ENCODE peak calls at places on chromosomes 16 and 17, in six cellular contexts. One of them, this sample, is unnamed.
A peak's percentile ranks its signal among the peaks of the same experiment; 100 is the strongest.

GRCh38 chr16:11254913-11255736 is 879 bp downstream of the SOCS1 start:
- DNase-seq in T-helper 2 cell: peak; percentile 60
- DNase-seq in activated naive CD4-positive, alpha-beta T cell: peak; percentile 35
- DNase-seq in ACHN: peak; percentile 74
- DNase-seq in neural progenitor cell: peak; percentile 68
- DNase-seq in activated CD8-positive, alpha-beta memory T cell treated with anti-CD3 and anti-CD28 coated beads for 1 hour: no peak
- DNase-seq in this sample: peak; percentile 60

GRCh38 chr17:67594115-67594878 is 123.4 kb upstream of the NOL11 start:
- DNase-seq in T-helper 2 cell: no peak
- DNase-seq in activated naive CD4-positive, alpha-beta T cell: no peak
- DNase-seq in ACHN: peak; percentile 8
- DNase-seq in neural progenitor cell: no peak
- DNase-seq in activated CD8-positive, alpha-beta memory T cell treated with anti-CD3 and anti-CD28 coated beads for 1 hour: no peak
- DNase-seq in this sample: no peak

GRCh38 chr16:668519-669171 is 713 bp downstream of the RHOT2 start:
- DNase-seq in T-helper 2 cell: no peak
- DNase-seq in activated naive CD4-positive, alpha-beta T cell: no peak
- DNase-seq in ACHN: peak; percentile 29
- DNase-seq in neural progenitor cell: peak; percentile 53
- DNase-seq in activated CD8-positive, alpha-beta memory T cell treated with anti-CD3 and anti-CD28 coated beads for 1 hour: no peak
- DNase-seq in this sample: peak; percentile 59

GRCh38 chr17:50064253-50064991 is 8.5 kb downstream of the ITGA3 start:
- DNase-seq in T-helper 2 cell: no peak
- DNase-seq in activated naive CD4-positive, alpha-beta T cell: no peak
- DNase-seq in ACHN: peak; percentile 96
- DNase-seq in neural progenitor cell: no peak
- DNase-seq in activated CD8-positive, alpha-beta memory T cell treated with anti-CD3 and anti-CD28 coated beads for 1 hour: no peak
- DNase-seq in this sample: no peak

GRCh38 chr17:50422738-50423137 is 3.3 kb upstream of the ACSF2 start:
- DNase-seq in T-helper 2 cell: no peak
- DNase-seq in activated naive CD4-positive, alpha-beta T cell: no peak
- DNase-seq in ACHN: no peak
- DNase-seq in neural progenitor cell: no peak
- DNase-seq in activated CD8-positive, alpha-beta memory T cell treated with anti-CD3 and anti-CD28 coated beads for 1 hour: no peak
- DNase-seq in this sample: no peak

GRCh38 chr17:68600123-68600880 is 865 bp downstream of the FAM20A start:
- DNase-seq in T-helper 2 cell: no peak
- DNase-seq in activated naive CD4-positive, alpha-beta T cell: no peak
- DNase-seq in ACHN: no peak
- DNase-seq in neural progenitor cell: peak; percentile 75
- DNase-seq in activated CD8-positive, alpha-beta memory T cell treated with anti-CD3 and anti-CD28 coated beads for 1 hour: no peak
- DNase-seq in this sample: no peak

GRCh38 chr16:79261461-79261860 is 339.1 kb downstream of the MAF start:
- DNase-seq in T-helper 2 cell: peak; percentile 11
- DNase-seq in activated naive CD4-positive, alpha-beta T cell: no peak
- DNase-seq in ACHN: peak; percentile 71
- DNase-seq in neural progenitor cell: peak; percentile 79
- DNase-seq in activated CD8-positive, alpha-beta memory T cell treated with anti-CD3 and anti-CD28 coated beads for 1 hour: no peak
- DNase-seq in this sample: peak; percentile 47

GRCh38 chr16:70711211-70711978 is 25.5 kb upstream of the MTSS2 start:
- DNase-seq in T-helper 2 cell: no peak
- DNase-seq in activated naive CD4-positive, alpha-beta T cell: no peak
- DNase-seq in ACHN: no peak
- DNase-seq in neural progenitor cell: no peak
- DNase-seq in activated CD8-positive, alpha-beta memory T cell treated with anti-CD3 and anti-CD28 coated beads for 1 hour: no peak
- DNase-seq in this sample: no peak

GRCh38 chr16:89827383-89828198 is 684 bp upstream of the SPIRE2 start:
- DNase-seq in T-helper 2 cell: no peak
- DNase-seq in activated naive CD4-positive, alpha-beta T cell: no peak
- DNase-seq in ACHN: peak; percentile 82
- DNase-seq in neural progenitor cell: peak; percentile 74
- DNase-seq in activated CD8-positive, alpha-beta memory T cell treated with anti-CD3 and anti-CD28 coated beads for 1 hour: no peak
- DNase-seq in this sample: peak; percentile 45

GRCh38 chr16:89045881-89046280 is 47.8 kb upstream of the ACSF3 start:
- DNase-seq in T-helper 2 cell: no peak
- DNase-seq in activated naive CD4-positive, alpha-beta T cell: no peak
- DNase-seq in ACHN: no peak
- DNase-seq in neural progenitor cell: no peak
- DNase-seq in activated CD8-positive, alpha-beta memory T cell treated with anti-CD3 and anti-CD28 coated beads for 1 hour: no peak
- DNase-seq in this sample: no peak

GRCh38 chr17:63430223-63430622 is 15.9 kb downstream of the CYB561 start:
- DNase-seq in T-helper 2 cell: no peak
- DNase-seq in activated naive CD4-positive, alpha-beta T cell: no peak
- DNase-seq in ACHN: no peak
- DNase-seq in neural progenitor cell: no peak
- DNase-seq in activated CD8-positive, alpha-beta memory T cell treated with anti-CD3 and anti-CD28 coated beads for 1 hour: no peak
- DNase-seq in this sample: no peak

GRCh38 chr17:82298538-82299421 is 18.6 kb downstream of the CD7 start:
- DNase-seq in T-helper 2 cell: no peak
- DNase-seq in activated naive CD4-positive, alpha-beta T cell: no peak
- DNase-seq in ACHN: no peak
- DNase-seq in neural progenitor cell: no peak
- DNase-seq in activated CD8-positive, alpha-beta memory T cell treated with anti-CD3 and anti-CD28 coated beads for 1 hour: no peak
- DNase-seq in this sample: no peak

GRCh38 chr17:28901866-28902818 is 737 bp downstream of the DHRS13 start:
- DNase-seq in T-helper 2 cell: no peak
- DNase-seq in activated naive CD4-positive, alpha-beta T cell: no peak
- DNase-seq in ACHN: peak; percentile 61
- DNase-seq in neural progenitor cell: no peak
- DNase-seq in activated CD8-positive, alpha-beta memory T cell treated with anti-CD3 and anti-CD28 coated beads for 1 hour: no peak
- DNase-seq in this sample: peak; percentile 80

GRCh38 chr17:18156171-18156975 is 27.3 kb upstream of the ALKBH5 start:
- DNase-seq in T-helper 2 cell: no peak
- DNase-seq in activated naive CD4-positive, alpha-beta T cell: no peak
- DNase-seq in ACHN: peak; percentile 59
- DNase-seq in neural progenitor cell: no peak
- DNase-seq in activated CD8-positive, alpha-beta memory T cell treated with anti-CD3 and anti-CD28 coated beads for 1 hour: no peak
- DNase-seq in this sample: no peak

GRCh38 chr17:40304464-40304863 is 4.5 kb upstream of the RARA start:
- DNase-seq in T-helper 2 cell: no peak
- DNase-seq in activated naive CD4-positive, alpha-beta T cell: no peak
- DNase-seq in ACHN: no peak
- DNase-seq in neural progenitor cell: no peak
- DNase-seq in activated CD8-positive, alpha-beta memory T cell treated with anti-CD3 and anti-CD28 coated beads for 1 hour: no peak
- DNase-seq in this sample: no peak

GRCh38 chr16:84360170-84360569 is 8.2 kb upstream of the ATP2C2 start:
- DNase-seq in T-helper 2 cell: no peak
- DNase-seq in activated naive CD4-positive, alpha-beta T cell: no peak
- DNase-seq in ACHN: peak; percentile 19
- DNase-seq in neural progenitor cell: no peak
- DNase-seq in activated CD8-positive, alpha-beta memory T cell treated with anti-CD3 and anti-CD28 coated beads for 1 hour: peak; percentile 5
- DNase-seq in this sample: no peak

GRCh38 chr17:16171613-16172012 is 43.7 kb downstream of the NCOR1 start:
- DNase-seq in T-helper 2 cell: no peak
- DNase-seq in activated naive CD4-positive, alpha-beta T cell: no peak
- DNase-seq in ACHN: no peak
- DNase-seq in neural progenitor cell: no peak
- DNase-seq in activated CD8-positive, alpha-beta memory T cell treated with anti-CD3 and anti-CD28 coated beads for 1 hour: no peak
- DNase-seq in this sample: no peak

GRCh38 chr16:50301626-50302471 is 35.5 kb downstream of the ADCY7 start:
- DNase-seq in T-helper 2 cell: no peak
- DNase-seq in activated naive CD4-positive, alpha-beta T cell: no peak
- DNase-seq in ACHN: peak; percentile 73
- DNase-seq in neural progenitor cell: no peak
- DNase-seq in activated CD8-positive, alpha-beta memory T cell treated with anti-CD3 and anti-CD28 coated beads for 1 hour: no peak
- DNase-seq in this sample: no peak

GRCh38 chr17:82566129-82566995 is 46.8 kb downstream of the FOXK2 start:
- DNase-seq in T-helper 2 cell: no peak
- DNase-seq in activated naive CD4-positive, alpha-beta T cell: no peak
- DNase-seq in ACHN: no peak
- DNase-seq in neural progenitor cell: no peak
- DNase-seq in activated CD8-positive, alpha-beta memory T cell treated with anti-CD3 and anti-CD28 coated beads for 1 hour: no peak
- DNase-seq in this sample: no peak

GRCh38 chr16:64950262-64950661 is 171.6 kb downstream of the CDH11 start:
- DNase-seq in T-helper 2 cell: no peak
- DNase-seq in activated naive CD4-positive, alpha-beta T cell: no peak
- DNase-seq in ACHN: no peak
- DNase-seq in neural progenitor cell: no peak
- DNase-seq in activated CD8-positive, alpha-beta memory T cell treated with anti-CD3 and anti-CD28 coated beads for 1 hour: no peak
- DNase-seq in this sample: peak; percentile 1

GRCh38 chr17:77316651-77317050 is 175.9 kb downstream of the SEC14L1 start:
- DNase-seq in T-helper 2 cell: no peak
- DNase-seq in activated naive CD4-positive, alpha-beta T cell: no peak
- DNase-seq in ACHN: no peak
- DNase-seq in neural progenitor cell: no peak
- DNase-seq in activated CD8-positive, alpha-beta memory T cell treated with anti-CD3 and anti-CD28 coated beads for 1 hour: no peak
- DNase-seq in this sample: no peak

GRCh38 chr16:77288222-77288621 is 89.0 kb downstream of the SYCE1L start:
- DNase-seq in T-helper 2 cell: no peak
- DNase-seq in activated naive CD4-positive, alpha-beta T cell: no peak
- DNase-seq in ACHN: no peak
- DNase-seq in neural progenitor cell: no peak
- DNase-seq in activated CD8-positive, alpha-beta memory T cell treated with anti-CD3 and anti-CD28 coated beads for 1 hour: no peak
- DNase-seq in this sample: no peak

GRCh38 chr16:87824016-87824990 is 45.0 kb downstream of the SLC7A5 start:
- DNase-seq in T-helper 2 cell: no peak
- DNase-seq in activated naive CD4-positive, alpha-beta T cell: no peak
- DNase-seq in ACHN: no peak
- DNase-seq in neural progenitor cell: no peak
- DNase-seq in activated CD8-positive, alpha-beta memory T cell treated with anti-CD3 and anti-CD28 coated beads for 1 hour: no peak
- DNase-seq in this sample: no peak

GRCh38 chr17:17748179-17748578 is 66.9 kb downstream of the RAI1 start:
- DNase-seq in T-helper 2 cell: no peak
- DNase-seq in activated naive CD4-positive, alpha-beta T cell: no peak
- DNase-seq in ACHN: no peak
- DNase-seq in neural progenitor cell: no peak
- DNase-seq in activated CD8-positive, alpha-beta memory T cell treated with anti-CD3 and anti-CD28 coated beads for 1 hour: no peak
- DNase-seq in this sample: peak; percentile 31

This sample was measured in NCI-H82.